ENCODE peak calls at places on chromosomes 16 and 17, in seven cellular contexts. T, Z, X, F, E, K and W are unnamed samples.

GRCh38 chr17:28854457-28855382 is at the start of gene ERAL1:
- DNase-seq in X (peak; percentile 95), K (peak; percentile 90), E (peak; percentile 93), Z (peak; percentile 86), T (peak; percentile 76), F (peak; percentile 92), W (peak; percentile 94)

GRCh38 chr16:78504391-78504945 is 405.0 kb downstream of the WWOX start:
- DNase-seq in Z (no peak), E (no peak), X (no peak), F (no peak), K (no peak), T (no peak), W (no peak)

GRCh38 chr17:58387834-58388233 is 29.5 kb downstream of the RNF43 start:
- DNase-seq in F (no peak), T (no peak), Z (no peak), X (no peak), K (no peak), E (no peak), W (no peak)

GRCh38 chr16:6573577-6573976 is 759.1 kb upstream of the RBFOX1 start:
- DNase-seq in K (peak; percentile 71), Z (no peak), T (peak; percentile 49), E (no peak), X (peak; percentile 75), F (no peak), W (peak; percentile 74)

GRCh38 chr16:87233928-87234327 is 83.3 kb downstream of the C16orf95 start:
- DNase-seq in Z (peak; percentile 53), T (no peak), E (no peak), K (no peak), X (peak; percentile 60), F (peak; percentile 32), W (peak; percentile 46)

GRCh38 chr17:4739122-4740024 is at the start of the genes CXCL16 and ZMYND15:
- DNase-seq in X (no peak), F (peak; percentile 70), E (no peak), Z (no peak), K (peak; percentile 78), T (no peak), W (peak; percentile 59)

GRCh38 chr17:60135951-60136666 is 13.7 kb upstream of the CA4 start:
- DNase-seq in E (no peak), Z (no peak), F (no peak), T (no peak), K (peak; percentile 24), X (no peak), W (no peak)

GRCh38 chr17:64323774-64324173 is 60.7 kb upstream of the TEX2 start:
- DNase-seq in K (no peak), X (no peak), E (no peak), T (no peak), F (no peak), Z (no peak), W (no peak)

GRCh38 chr16:72876981-72877373 is 171.0 kb downstream of the ZFHX3 start:
- DNase-seq in X (peak; percentile 13), E (peak; percentile 11), Z (no peak), T (no peak), F (no peak), K (no peak), W (no peak)

GRCh38 chr16:1696863-1697262 is 9.1 kb upstream of the MAPK8IP3 start:
- DNase-seq in T (no peak), E (peak; percentile 95), F (peak; percentile 64), Z (no peak), X (no peak), K (no peak), W (no peak)

GRCh38 chr16:9850716-9851115 is 331.5 kb downstream of the GRIN2A start:
- DNase-seq in Z (no peak), K (no peak), T (no peak), F (no peak), X (no peak), E (no peak), W (no peak)

GRCh38 chr16:75345711-75346110 is 87.6 kb downstream of the CFDP1 start:
- DNase-seq in Z (peak; percentile 18), E (no peak), K (no peak), F (no peak), X (no peak), T (no peak), W (no peak)

GRCh38 chr16:84553873-84554399 is 49.5 kb upstream of the MEAK7 start:
- DNase-seq in T (no peak), Z (no peak), X (no peak), E (no peak), K (no peak), F (no peak), W (no peak)

GRCh38 chr17:65364408-65364807 is 197.0 kb downstream of the AXIN2 start:
- DNase-seq in X (no peak), K (no peak), F (no peak), E (no peak), Z (no peak), T (no peak), W (no peak)

GRCh38 chr17:7851438-7852261 is 3.2 kb upstream of the TMEM88 start:
- DNase-seq in X (peak; percentile 93), K (peak; percentile 95), Z (peak; percentile 81), T (peak; percentile 89), E (peak; percentile 96), F (peak; percentile 86), W (peak; percentile 98)

GRCh38 chr16:57244463-57244766 is 644 bp upstream of the ARL2BP start:
- DNase-seq in Z (no peak), F (no peak), K (no peak), X (no peak), T (no peak), E (no peak), W (no peak)

GRCh38 chr17:550776-551175 is 163.9 kb downstream of the VPS53 start:
- DNase-seq in T (no peak), X (no peak), E (no peak), F (peak; percentile 37), K (no peak), Z (peak; percentile 24), W (no peak)

GRCh38 chr17:63399856-63400255 is 46.2 kb downstream of the CYB561 start:
- DNase-seq in X (peak; percentile 10), E (no peak), T (no peak), K (no peak), F (peak; percentile 79), Z (peak; percentile 45), W (no peak)

GRCh38 chr17:28379814-28380571 is 8.5 kb downstream of the SARM1 start:
- DNase-seq in X (peak; percentile 90), F (no peak), K (no peak), Z (peak; percentile 57), T (no peak), E (peak; percentile 96), W (no peak)

GRCh38 chr17:38922538-38923291 is 2.7 kb upstream of the LASP1NB start:
- DNase-seq in E (no peak), K (peak; percentile 63), T (peak; percentile 48), X (peak; percentile 81), Z (peak; percentile 69), F (peak; percentile 61), W (peak; percentile 71)

GRCh38 chr17:76492989-76493501 is 8.2 kb downstream of the RHBDF2 start:
- DNase-seq in K (no peak), F (peak; percentile 95), Z (peak; percentile 93), E (peak; percentile 48), X (no peak), T (no peak), W (no peak)

GRCh38 chr17:72338847-72339790 is 218.3 kb downstream of the SOX9 start:
- DNase-seq in F (peak; percentile 95), X (peak; percentile 97), T (no peak), Z (peak; percentile 97), E (peak; percentile 83), K (no peak), W (no peak)

GRCh38 chr17:69534235-69534621 is 119.7 kb downstream of the MAP2K6 start:
- DNase-seq in Z (no peak), X (no peak), E (no peak), K (no peak), F (no peak), T (no peak), W (no peak)

GRCh38 chr16:616771-617586 is 13.8 kb upstream of the WFIKKN1 start:
- DNase-seq in K (no peak), E (no peak), T (no peak), F (no peak), X (no peak), Z (no peak), W (no peak)

GRCh38 chr17:32482568-32483320 is 4.0 kb upstream of the CDK5R1 start:
- DNase-seq in Z (peak; percentile 33), K (no peak), F (no peak), T (no peak), X (no peak), E (no peak), W (no peak)
- H3K4me2 ChIP-seq in Z (no peak overlapping the region), K (no peak overlapping the region), F (no peak overlapping the region), T (no peak overlapping the region), X (no peak overlapping the region), E (no peak overlapping the region), W (no peak overlapping the region)

GRCh38 chr17:80356231-80356856 is 58.6 kb upstream of the ENDOV start:
- DNase-seq in F (no peak), X (no peak), K (no peak), T (no peak), E (no peak), Z (no peak), W (no peak)
- H3K23ac ChIP-seq in F (no peak overlapping the region), X (no peak overlapping the region), K (no peak overlapping the region), T (peak overlapping the region; percentile 60), E (no peak overlapping the region), Z (no peak overlapping the region), W (no peak overlapping the region)

GRCh38 chr16:48959747-48960146 is 321.9 kb downstream of the CBLN1 start:
- DNase-seq in K (no peak), T (no peak), Z (no peak), E (no peak), F (no peak), X (no peak), W (no peak)
- H3K4me2 ChIP-seq in K (no peak overlapping the region), T (no peak overlapping the region), Z (no peak overlapping the region), E (no peak overlapping the region), F (no peak overlapping the region), X (no peak overlapping the region), W (no peak overlapping the region)

DNA sequence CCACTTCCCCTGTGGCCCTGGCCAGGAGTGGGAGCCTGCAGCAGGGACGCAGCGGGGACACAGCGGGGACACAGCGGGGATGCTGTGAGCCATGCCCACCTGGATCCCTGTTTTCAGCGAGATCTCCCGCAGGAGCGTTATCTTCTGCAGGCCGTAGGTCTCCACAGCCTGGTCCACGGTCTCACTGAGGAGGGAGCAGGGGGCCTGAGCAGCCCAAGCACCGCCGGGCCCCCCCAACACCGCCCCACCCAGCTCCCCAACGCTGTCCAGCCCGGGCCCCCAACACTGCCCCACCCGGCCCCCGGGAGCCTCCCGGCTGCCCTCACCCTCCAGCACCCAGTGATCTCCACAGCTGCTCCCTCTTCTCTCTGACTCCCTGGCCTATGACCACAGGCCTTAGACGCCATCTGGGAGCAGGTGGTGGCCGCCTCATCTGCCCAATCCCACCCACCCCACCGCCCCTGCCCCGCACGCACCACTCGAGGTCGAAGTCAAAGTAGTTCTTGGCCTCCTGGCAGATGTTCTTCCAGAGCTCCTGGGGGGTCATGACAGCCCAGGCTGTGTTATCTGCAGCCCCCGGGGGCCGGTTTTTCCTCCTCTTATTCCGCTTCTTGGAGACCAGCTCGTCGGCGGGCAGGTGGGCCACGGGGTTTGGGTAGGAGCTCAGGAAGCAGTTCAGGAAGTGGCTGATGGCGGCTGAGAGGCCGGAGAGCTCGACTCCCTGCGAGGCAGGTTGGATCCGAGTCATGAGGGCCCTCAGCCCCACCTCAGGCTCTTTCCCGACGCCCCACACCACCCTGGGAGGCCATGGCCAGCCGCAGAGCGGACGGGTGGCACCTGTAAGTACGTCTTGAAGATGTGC is 17.0 kb downstream of the CLUH start:
- DNase-seq in X (no peak), E (no peak), K (no peak), Z (no peak), F (no peak), T (no peak), W (no peak)
- H3K23ac ChIP-seq in X (no peak overlapping the region), E (no peak overlapping the region), K (no peak overlapping the region), Z (no peak overlapping the region), F (no peak overlapping the region), T (no peak overlapping the region), W (no peak overlapping the region)

GRCh38 chr16:24580665-24581064 is 41.3 kb downstream of the RBBP6 start:
- DNase-seq in X (no peak), K (no peak), Z (peak; percentile 62), T (no peak), F (peak; percentile 51), E (no peak), W (no peak)
- H3K4me2 ChIP-seq in X (no peak overlapping the region), K (no peak overlapping the region), Z (no peak overlapping the region), T (no peak overlapping the region), F (no peak overlapping the region), E (no peak overlapping the region), W (no peak overlapping the region)